ENCODE peak calls at places on chromosomes 7 and 10, in ten cellular contexts. H is Jurkat, Clone E6-1; G is left lung; C is CD4-positive, alpha-beta memory T cell; V is heart left ventricle; F is CD8-positive, alpha-beta T cell; A is endothelial cell of umbilical vein; D is mesendoderm; M is OCI-LY7; Y is fibroblast of mammary gland. W is an unnamed sample.
A peak's percentile ranks its signal among the peaks of the same experiment; 100 is the strongest.

GRCh38 chr7:134449596-134450194 is 9.2 kb downstream of the AKR1B1 start:
- DNase-seq in F (no peak), G (no peak), V (no peak), M (no peak), C (no peak), D (no peak), Y (peak; percentile 60), H (no peak), A (no peak), W (no peak)

GRCh38 chr10:5654218-5654755 is 12.1 kb downstream of the ASB13 start:
- DNase-seq in H (peak; percentile 62), V (no peak), D (no peak), G (no peak), M (peak; percentile 73), Y (no peak), C (no peak), A (no peak), F (no peak), W (no peak)

GRCh38 chr7:88881136-88881535 is 85.6 kb upstream of the TEX47 start:
- DNase-seq in M (no peak), F (no peak), A (no peak), Y (no peak), V (no peak), D (no peak), C (no peak), G (no peak), H (no peak), W (no peak)

GRCh38 chr10:57960406-57960805 is 307.3 kb downstream of the IPMK start:
- DNase-seq in A (no peak), F (no peak), Y (no peak), D (no peak), H (no peak), M (no peak), C (no peak), G (no peak), V (no peak), W (no peak)

GRCh38 chr10:61284222-61284890 is 168.8 kb downstream of the TMEM26 start:
- DNase-seq in F (no peak), D (peak; percentile 43), A (peak; percentile 83), V (no peak), H (peak; percentile 63), G (no peak), Y (peak; percentile 79), M (peak; percentile 56), C (peak; percentile 40), W (peak; percentile 27)

GRCh38 chr10:4131407-4132215 is 346.6 kb upstream of the KLF6 start:
- DNase-seq in M (peak; percentile 63), V (no peak), Y (peak; percentile 88), F (no peak), D (no peak), G (no peak), C (peak; percentile 75), A (peak; percentile 86), H (peak; percentile 58), W (peak; percentile 31)

GRCh38 chr10:110636932-110637557 is 7.1 kb upstream of the RBM20 start:
- DNase-seq in G (no peak), C (no peak), A (no peak), M (no peak), Y (no peak), D (peak; percentile 90), V (peak; percentile 84), H (no peak), F (no peak), W (no peak)

GRCh38 chr10:103618027-103618385 is 124.5 kb downstream of the NEURL1 start:
- DNase-seq in V (no peak), A (no peak), M (no peak), Y (no peak), D (no peak), H (no peak), F (no peak), G (no peak), C (no peak), W (no peak)

GRCh38 chr7:122629412-122629953 is 69.4 kb downstream of the RNF133 start:
- DNase-seq in F (no peak), M (no peak), Y (no peak), C (no peak), G (no peak), V (no peak), D (no peak), H (no peak), A (no peak), W (no peak)

GRCh38 chr7:80127412-80128150 is 7.0 kb upstream of the GNAI1 start:
- DNase-seq in A (no peak), V (no peak), Y (no peak), G (no peak), C (no peak), M (no peak), H (no peak), D (peak; percentile 91), F (no peak), W (no peak)

GRCh38 chr10:18777258-18777657 is 118.0 kb downstream of the ARL5B start:
- DNase-seq in M (no peak), C (no peak), G (no peak), D (no peak), H (no peak), V (no peak), F (no peak), A (no peak), Y (no peak), W (no peak)

GRCh38 chr7:98831641-98832221 is 38.1 kb downstream of the TMEM130 start:
- DNase-seq in A (peak; percentile 18), C (peak; percentile 11), M (peak; percentile 25), Y (peak; percentile 44), H (peak; percentile 21), G (no peak), D (peak; percentile 51), V (no peak), F (peak; percentile 31), W (peak; percentile 43)

GRCh38 chr7:34184466-34184865 is 279.1 kb downstream of the BMPER start:
- DNase-seq in Y (peak; percentile 38), F (no peak), H (no peak), C (no peak), V (no peak), G (no peak), D (peak; percentile 67), M (no peak), A (no peak), W (no peak)

GRCh38 chr10:109062371-109062770 is 860.9 kb downstream of the XPNPEP1 start:
- DNase-seq in M (peak; percentile 0), C (no peak), A (no peak), F (no peak), V (no peak), D (peak; percentile 26), H (no peak), G (no peak), Y (peak; percentile 67), W (no peak)

GRCh38 chr7:11054033-11054432 is 80.4 kb downstream of the PHF14 start:
- DNase-seq in A (no peak), G (no peak), F (no peak), M (no peak), H (no peak), Y (no peak), C (no peak), V (no peak), D (no peak), W (no peak)
- H3K4me3 ChIP-seq in A (no peak overlapping the region), G (no peak overlapping the region), F (no peak overlapping the region), M (no peak overlapping the region), H (no peak overlapping the region), Y (no peak overlapping the region), C (no peak overlapping the region), V (no peak overlapping the region), D (no peak overlapping the region), W (no peak overlapping the region)

GRCh38 chr7:32078824-32079223 is 8.6 kb upstream of the PDE1C start:
- DNase-seq in F (no peak), G (no peak), A (no peak), M (no peak), V (no peak), D (no peak), H (no peak), Y (no peak), C (no peak), W (no peak)

GRCh38 chr7:32074787-32075570 is 4.8 kb upstream of the PDE1C start:
- DNase-seq in A (no peak), F (no peak), C (no peak), M (no peak), G (no peak), H (no peak), Y (no peak), D (no peak), V (no peak), W (no peak)

GRCh38 chr7:32079530-32079929 is 9.3 kb upstream of the PDE1C start:
- DNase-seq in Y (no peak), G (no peak), F (no peak), D (no peak), C (no peak), A (no peak), H (no peak), V (peak; percentile 85), M (no peak), W (no peak)

GRCh38 chr7:32075612-32076011 is 5.4 kb upstream of the PDE1C start:
- DNase-seq in V (no peak), Y (no peak), D (no peak), M (no peak), H (no peak), C (no peak), A (no peak), F (no peak), G (no peak), W (no peak)

GRCh38 chr7:32077806-32078205 is 7.6 kb upstream of the PDE1C start:
- DNase-seq in F (no peak), Y (no peak), A (no peak), G (no peak), M (no peak), D (no peak), V (no peak), H (no peak), C (no peak), W (no peak)
- H3K4me3 ChIP-seq in F (no peak overlapping the region), Y (no peak overlapping the region), A (no peak overlapping the region), G (no peak overlapping the region), M (no peak overlapping the region), D (no peak overlapping the region), V (no peak overlapping the region), H (no peak overlapping the region), C (no peak overlapping the region), W (no peak overlapping the region)

DNA sequence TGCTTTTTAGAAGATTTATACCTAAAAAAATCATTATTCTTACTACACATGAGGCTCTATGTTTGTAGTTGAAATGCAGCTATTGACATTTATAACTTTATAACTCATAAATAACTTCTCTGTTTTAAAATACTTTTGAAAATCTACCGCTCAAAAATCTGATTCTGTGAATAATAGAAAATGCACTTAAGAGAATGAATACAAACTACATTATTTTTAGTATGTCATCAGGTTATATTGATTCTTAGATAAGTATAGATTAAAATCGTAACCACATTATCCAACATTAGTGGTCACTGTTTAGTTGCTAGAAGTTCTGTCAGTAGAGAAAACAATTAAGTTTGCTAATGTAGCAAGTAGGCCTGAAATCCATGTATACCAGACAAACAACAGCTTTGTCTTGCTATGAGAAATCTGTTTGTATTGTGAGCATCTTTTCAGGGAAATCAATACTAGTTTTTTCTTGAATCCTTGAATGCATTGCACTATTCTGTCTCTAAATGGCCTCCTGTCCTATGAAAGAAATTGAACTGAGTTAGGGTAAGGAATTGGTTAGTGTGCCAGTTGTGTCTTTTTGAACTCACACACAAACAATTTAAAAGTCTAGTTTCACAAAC is 116.5 kb upstream of the HDAC9 start:
- DNase-seq in A (no peak), Y (no peak), G (no peak), F (no peak), H (no peak), V (no peak), C (no peak), M (no peak), D (no peak), W (no peak)
- H3K4me3 ChIP-seq in A (no peak overlapping the region), Y (no peak overlapping the region), G (no peak overlapping the region), F (no peak overlapping the region), H (no peak overlapping the region), V (no peak overlapping the region), C (no peak overlapping the region), M (no peak overlapping the region), D (no peak overlapping the region), W (no peak overlapping the region)

GRCh38 chr7:50781371-50781770 is 1.3 kb downstream of the GRB10 start:
- DNase-seq in D (no peak), A (no peak), C (peak; percentile 26), M (no peak), Y (no peak), V (no peak), H (peak; percentile 19), F (peak; percentile 37), G (no peak), W (peak; percentile 13)
- H3K4me3 ChIP-seq in D (no peak overlapping the region), A (no peak overlapping the region), C (no peak overlapping the region), M (no peak overlapping the region), Y (no peak overlapping the region), V (peak overlapping the region; percentile 34), H (no peak overlapping the region), F (peak overlapping the region; percentile 31), G (no peak overlapping the region), W (peak overlapping the region; percentile 48)